ENCODE peak calls at places on chromosomes 4 and X, in four cellular contexts. U, V, Q and C are unnamed samples.
A peak's percentile ranks its signal among the peaks of the same experiment; 100 is the strongest.

GRCh38 chrX:10199212-10199611 is 42.4 kb downstream of the CLCN4 start:
- DNase-seq in U (no peak), V (peak; percentile 29), Q (no peak), C (no peak)

GRCh38 chr4:71709961-71710360 is 73.9 kb downstream of the GC start:
- DNase-seq in U (no peak), V (peak; percentile 8), Q (no peak), C (no peak)

GRCh38 chr4:8707045-8707781 is 114.6 kb downstream of the CPZ start:
- DNase-seq in U (peak; percentile 69), V (no peak), Q (no peak), C (no peak)

GRCh38 chr4:102631616-102632015 is 129.2 kb downstream of the MANBA start:
- DNase-seq in U (no peak), V (no peak), Q (no peak), C (no peak)

GRCh38 chr4:63906660-63907146 is 502.5 kb downstream of the TECRL start:
- DNase-seq in U (no peak), V (no peak), Q (no peak), C (no peak)

GRCh38 chr4:150561338-150561737 is 20.6 kb upstream of the MAB21L2 start:
- DNase-seq in U (no peak), V (no peak), Q (no peak), C (no peak)

GRCh38 chr4:168796362-168797106 is 213.5 kb downstream of the CBR4 start:
- DNase-seq in U (no peak), V (no peak), Q (no peak), C (no peak)

GRCh38 chrX:3711331-3711917 is 2.0 kb downstream of the PRKX start:
- DNase-seq in U (no peak), V (peak; percentile 25), Q (peak; percentile 16), C (no peak)

GRCh38 chr4:87949961-87950360 is 25.6 kb upstream of the SPP1 start:
- DNase-seq in U (no peak), V (no peak), Q (no peak), C (no peak)

GRCh38 chr4:117134386-117134785 is 49.0 kb upstream of the TRAM1L1 start:
- DNase-seq in U (no peak), V (no peak), Q (no peak), C (no peak)

GRCh38 chr4:173761938-173762337 is 231.9 kb upstream of the HAND2 start:
- DNase-seq in U (no peak), V (no peak), Q (no peak), C (no peak)

GRCh38 chrX:64908121-64908520 is 68.1 kb downstream of the ZC4H2 start:
- DNase-seq in U (no peak), V (no peak), Q (no peak), C (no peak)

GRCh38 chrX:55488559-55489314 is 911 bp downstream of the USP51 start:
- DNase-seq in U (peak; percentile 80), V (peak; percentile 60), Q (peak; percentile 72), C (peak; percentile 91)

GRCh38 chrX:68914337-68914989 is 85.6 kb downstream of the EFNB1 start:
- DNase-seq in U (no peak), V (no peak), Q (no peak), C (no peak)

GRCh38 chrX:45699158-45699557 is 498.5 kb upstream of the DIPK2B start:
- DNase-seq in U (no peak), V (no peak), Q (no peak), C (no peak)

GRCh38 chrX:67207912-67208311 is 335.9 kb upstream of the AR start:
- DNase-seq in U (no peak), V (no peak), Q (no peak), C (no peak)

GRCh38 chrX:133265331-133265730 is 47.2 kb upstream of the TFDP3 start:
- DNase-seq in U (no peak), V (no peak), Q (no peak), C (no peak)

GRCh38 chrX:113512700-113513395 is 672.2 kb upstream of the AMOT start:
- DNase-seq in U (no peak), V (no peak), Q (no peak), C (no peak)

GRCh38 chr4:66639361-66639760 is 905.9 kb downstream of the CENPC start:
- DNase-seq in U (no peak), V (no peak), Q (no peak), C (no peak)

GRCh38 chrX:141402897-141403610 is 160.7 kb upstream of the SPANXC start:
- DNase-seq in U (no peak), V (no peak), Q (no peak), C (no peak)

DNA sequence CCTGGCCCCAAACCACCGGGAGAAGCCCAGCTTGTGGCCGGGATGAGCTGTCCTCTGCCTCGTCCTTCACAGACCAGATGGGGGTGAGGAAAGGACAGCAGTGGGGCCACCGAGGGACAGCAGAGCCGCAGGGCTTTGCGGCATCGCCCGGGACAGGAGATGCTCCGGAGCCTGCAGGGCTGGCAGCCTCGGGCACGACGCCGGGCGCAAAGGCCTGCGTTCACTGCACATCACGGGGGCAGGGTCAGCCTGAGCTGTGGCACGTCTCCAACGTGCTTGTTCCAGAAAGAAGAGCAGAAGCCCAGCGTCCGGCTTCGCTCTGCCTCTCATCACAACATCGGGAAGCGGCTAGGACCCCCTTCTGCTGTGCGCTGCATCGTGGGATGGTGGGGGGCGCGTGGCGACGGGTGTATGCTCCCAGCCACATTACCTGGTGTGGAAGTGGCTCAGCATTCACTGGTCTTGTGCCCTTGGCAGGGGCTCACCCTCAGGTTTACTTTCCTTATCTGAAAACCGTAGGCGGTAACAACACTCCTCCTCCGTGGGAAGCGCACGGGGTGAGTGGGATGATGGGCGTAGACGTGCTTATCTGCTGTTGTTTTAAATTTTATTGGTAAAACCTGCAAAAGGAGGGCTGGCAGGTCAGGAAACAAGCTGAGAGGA is 7.4 kb downstream of the TADA2B start:
- DNase-seq in U (no peak), V (no peak), Q (no peak), C (no peak)
- H3K4me3 ChIP-seq in U (no peak overlapping the region), V (no peak overlapping the region), Q (no peak overlapping the region), C (no peak overlapping the region)

DNA sequence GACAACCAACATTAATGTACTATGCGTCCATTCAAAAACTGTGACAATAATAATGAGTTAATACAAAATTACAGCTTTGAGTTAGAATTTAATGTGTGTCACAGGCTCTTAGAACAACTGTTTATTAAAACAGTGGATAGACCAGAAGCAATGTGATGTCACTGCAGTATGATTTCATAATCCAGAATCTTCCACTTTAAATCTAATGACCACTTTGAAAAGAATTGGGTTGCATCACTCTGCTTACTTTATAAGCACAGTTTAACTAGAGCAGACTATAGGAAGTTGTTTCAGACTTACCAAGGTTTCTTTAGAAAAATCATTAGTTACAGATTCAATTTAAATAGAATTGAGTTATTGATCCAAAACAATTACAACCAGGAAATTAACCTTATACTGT is 758.5 kb downstream of the KCTD8 start:
- DNase-seq in U (no peak), V (no peak), Q (no peak), C (no peak)
- TF ChIP-seq POLR2AphosphoS5 in U (no peak), V (no peak), Q (no peak), C (no peak)

GRCh38 chrX:24150051-24150790 is 692 bp downstream of the ZFX start:
- DNase-seq in U (peak; percentile 89), V (peak; percentile 95), Q (peak; percentile 84), C (peak; percentile 94)
- TF ChIP-seq EP300 in U (no peak), V (no peak), Q (no peak), C (no peak)

GRCh38 chr4:78656968-78657445 is 105.4 kb downstream of the ANXA3 start:
- DNase-seq in U (no peak), V (no peak), Q (no peak), C (peak; percentile 62)
- H3K4me3 ChIP-seq in U (no peak overlapping the region), V (no peak overlapping the region), Q (no peak overlapping the region), C (no peak overlapping the region)

GRCh38 chr4:175810360-175810759 is 1.7 kb downstream of the GPM6A start:
- DNase-seq in U (no peak), V (no peak), Q (no peak), C (no peak)

GRCh38 chr4:175807596-175807995 is 4.5 kb downstream of the GPM6A start:
- DNase-seq in U (no peak), V (no peak), Q (no peak), C (no peak)

GRCh38 chr4:175813126-175813715 is 1.2 kb upstream of the GPM6A start:
- DNase-seq in U (no peak), V (no peak), Q (no peak), C (no peak)

GRCh38 chr4:175813841-175814240 is 1.8 kb upstream of the GPM6A start:
- DNase-seq in U (no peak), V (no peak), Q (no peak), C (no peak)

GRCh38 chr4:175811171-175811570 is 893 bp downstream of the GPM6A start:
- DNase-seq in U (no peak), V (no peak), Q (no peak), C (no peak)
- TF ChIP-seq POLR2AphosphoS5 in U (no peak), V (no peak), Q (no peak), C (no peak)

GRCh38 chr4:1363540-1363939 is 16.5 kb downstream of the UVSSA start:
- DNase-seq in U (no peak), V (no peak), Q (no peak), C (no peak)
- TF ChIP-seq EP300 in U (no peak), V (no peak), Q (no peak), C (no peak)

GRCh38 chrX:43661521-43662240 is 5.6 kb downstream of the MAOA start:
- DNase-seq in U (no peak), V (no peak), Q (no peak), C (no peak)
- H3K4me3 ChIP-seq in U (no peak overlapping the region), V (no peak overlapping the region), Q (no peak overlapping the region), C (peak overlapping the region; percentile 70)

GRCh38 chr4:37826282-37827029 is at the start of gene PGM2:
- DNase-seq in U (peak; percentile 92), V (peak; percentile 92), Q (peak; percentile 88), C (peak; percentile 95)
- TF ChIP-seq POLR2AphosphoS5 in U (no peak), V (peak; percentile 98), Q (peak; percentile 82), C (peak; percentile 95)

GRCh38 chr4:20895208-20895607 is 194.9 kb downstream of the PACRGL start:
- DNase-seq in U (no peak), V (no peak), Q (no peak), C (no peak)

GRCh38 chr4:20895988-20896387 is 195.7 kb downstream of the PACRGL start:
- DNase-seq in U (no peak), V (no peak), Q (no peak), C (no peak)

GRCh38 chr4:20889901-20890300 is 189.6 kb downstream of the PACRGL start:
- DNase-seq in U (no peak), V (no peak), Q (no peak), C (no peak)

DNA sequence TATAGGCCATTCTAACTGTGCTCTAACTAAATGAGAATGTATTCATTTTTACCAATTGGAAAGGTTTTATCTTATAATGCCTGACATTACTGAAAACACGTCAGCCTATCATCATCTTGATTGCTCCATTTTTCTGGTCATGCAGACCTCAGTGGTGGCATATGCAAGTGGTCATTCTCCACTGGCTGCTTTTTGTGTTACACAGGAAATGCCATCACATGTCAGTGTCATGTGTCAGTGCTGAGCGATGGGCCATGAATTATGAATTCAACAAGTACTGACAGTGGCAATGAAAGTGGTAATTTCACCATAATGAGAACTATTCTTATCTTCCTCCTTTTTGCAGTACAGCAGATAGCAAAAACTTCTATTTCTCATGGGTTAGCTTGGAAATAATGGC is 190.5 kb downstream of the PACRGL start:
- DNase-seq in U (no peak), V (no peak), Q (no peak), C (no peak)
- TF ChIP-seq EP300 in U (no peak), V (no peak), Q (no peak), C (no peak)